ENCODE peak calls at places on chromosomes 11 and 22, in seven cellular contexts. O is stimulated activated CD4-positive, alpha-beta T cell treated with anti-CD3 and anti-CD28 coated beads, Interleukin-1b, Interleukin-23, amount 100 ng/mL, for 24 hours; D is fibroblast of mammary gland; N is HFFc6; C is CD14-positive monocyte; F is NCI-H1930; Q is NCI-H748 treated with DMSO at 0.1 percent for 48 hours. H is an unnamed sample.

GRCh38 chr22:41367039-41367679 is 14.6 kb upstream of the TEF start:
- DNase-seq in D (peak; percentile 95), C (no peak), O (no peak), N (peak; percentile 82), Q (peak; percentile 79), F (no peak), H (peak; percentile 85)

GRCh38 chr11:69865707-69866106 is 46.5 kb upstream of the FGF3 start:
- DNase-seq in D (no peak), Q (no peak), N (no peak), C (no peak), O (no peak), F (no peak), H (no peak)

GRCh38 chr11:66985508-66986177 is 10.5 kb downstream of the C11orf86 start:
- DNase-seq in N (no peak), C (no peak), F (no peak), O (no peak), Q (no peak), D (no peak), H (no peak)

GRCh38 chr11:4903484-4903883 is at the start of gene OR51A7:
- DNase-seq in Q (no peak), N (no peak), C (no peak), O (no peak), F (no peak), D (no peak), H (no peak)

GRCh38 chr11:12674936-12675696 is 895 bp downstream of the TEAD1 start:
- DNase-seq in F (no peak), Q (peak; percentile 24), O (no peak), C (no peak), N (no peak), D (no peak), H (no peak)

GRCh38 chr11:27910186-27910941 is 197.6 kb downstream of the KIF18A start:
- DNase-seq in Q (no peak), O (no peak), F (no peak), C (no peak), D (peak; percentile 81), N (peak; percentile 84), H (no peak)

GRCh38 chr11:18844753-18845367 is 53.3 kb upstream of the PTPN5 start:
- DNase-seq in C (no peak), N (peak; percentile 47), Q (peak; percentile 25), O (no peak), F (peak; percentile 38), D (peak; percentile 48), H (peak; percentile 44)

GRCh38 chr11:11579012-11579755 is 42.6 kb downstream of the GALNT18 start:
- DNase-seq in Q (no peak), D (no peak), F (no peak), N (no peak), C (no peak), O (no peak), H (no peak)